ENCODE peak calls at places on chromosomes 7 and 10, in seven cellular contexts. A, W, G, N, R, Y and X are unnamed samples.
A peak's percentile ranks its signal among the peaks of the same experiment; 100 is the strongest.

GRCh38 chr10:35192645-35193249 is 66.1 kb downstream of the CREM start:
- DNase-seq in N (no peak), R (no peak), G (no peak), W (no peak), A (peak; percentile 75), Y (no peak), X (no peak)

GRCh38 chr10:78952686-78953085 is 116.1 kb upstream of the ZMIZ1 start:
- DNase-seq in A (no peak), N (peak; percentile 86), Y (no peak), R (no peak), W (peak; percentile 81), G (no peak), X (peak; percentile 53)

GRCh38 chr10:114404171-114405010 is at the start of gene AFAP1L2:
- DNase-seq in R (no peak), G (no peak), W (peak; percentile 35), A (peak; percentile 37), Y (no peak), N (no peak), X (no peak)

GRCh38 chr7:102024769-102025391 is 207.5 kb downstream of the CUX1 start:
- DNase-seq in A (peak; percentile 67), Y (no peak), G (no peak), R (no peak), N (no peak), W (no peak), X (no peak)

GRCh38 chr10:72932259-72933015 is 22.2 kb downstream of the PLA2G12B start:
- DNase-seq in A (no peak), G (no peak), R (no peak), Y (no peak), N (no peak), W (peak; percentile 5), X (no peak)

GRCh38 chr7:113282875-113283274 is 164.5 kb upstream of the SMIM30 start:
- DNase-seq in R (no peak), N (no peak), A (no peak), G (no peak), W (no peak), Y (no peak), X (no peak)

GRCh38 chr7:157675427-157675930 is 338.7 kb downstream of the DNAJB6 start:
- DNase-seq in R (no peak), A (no peak), W (no peak), N (no peak), G (no peak), Y (no peak), X (peak; percentile 7)

GRCh38 chr10:15325243-15326002 is 45.7 kb downstream of the FAM171A1 start:
- DNase-seq in G (no peak), N (peak; percentile 64), W (peak; percentile 70), R (no peak), Y (no peak), A (no peak), X (no peak)

GRCh38 chr10:71333154-71333887 is 14.3 kb downstream of the SLC29A3 start:
- DNase-seq in N (no peak), G (no peak), W (no peak), A (no peak), R (no peak), Y (no peak), X (peak; percentile 25)

GRCh38 chr7:99949645-99950228 is 20.3 kb upstream of the GJC3 start:
- DNase-seq in A (no peak), R (no peak), W (peak; percentile 44), N (peak; percentile 8), G (no peak), Y (no peak), X (no peak)

GRCh38 chr7:44144968-44145418 is 3.9 kb upstream of the MYL7 start:
- DNase-seq in G (no peak), N (no peak), Y (no peak), A (no peak), R (no peak), W (no peak), X (no peak)

GRCh38 chr7:1457949-1458675 is 1.2 kb downstream of the MICALL2 start:
- DNase-seq in G (no peak), W (peak; percentile 49), A (no peak), R (no peak), Y (no peak), N (no peak), X (no peak)